ENCODE peak calls at places on chromosomes 11 and 22, in eight cellular contexts. W is transverse colon, T is PC-9, F is tibial nerve, Z is thoracic aorta, X is left ventricle myocardium inferior, L is fibroblast of lung, B is endodermal cell. J is an unnamed sample. For H3K4me1, the result is how much of the 10 kb centered on the place peaks cover.

GRCh38 chr11:134033696-134034491 is 35.0 kb upstream of the JAM3 start:
- DNase-seq in F (peak), B (peak), Z (peak), T (no peak), L (peak), W (peak), X (peak), J (peak)

GRCh38 chr11:47171057-47171838 is 5.4 kb downstream of the ARFGAP2 start:
- DNase-seq in X (no peak), L (no peak), Z (no peak), W (no peak), T (no peak), F (no peak), B (no peak), J (no peak)

GRCh38 chr11:134388590-134388989 is 23.5 kb downstream of the B3GAT1 start:
- DNase-seq in Z (no peak), B (no peak), W (no peak), X (no peak), L (no peak), T (no peak), F (no peak), J (no peak)

GRCh38 chr11:88179966-88180629 is 4.9 kb upstream of the RAB38 start:
- DNase-seq in W (no peak), B (no peak), L (peak), F (no peak), Z (no peak), T (no peak), X (no peak), J (no peak)

GRCh38 chr22:19143967-19144400 is 467 bp downstream of the ESS2 start:
- DNase-seq in Z (no peak), X (no peak), L (peak), F (no peak), W (no peak), B (no peak), T (no peak), J (no peak)

GRCh38 chr11:116990061-116990473 is 108.2 kb downstream of the SIK3 start:
- DNase-seq in X (no peak), F (no peak), T (no peak), Z (no peak), W (no peak), B (no peak), L (peak), J (peak)

GRCh38 chr11:83021780-83022125 is 49.9 kb downstream of the RAB30 start:
- DNase-seq in W (no peak), T (no peak), B (no peak), F (no peak), X (no peak), Z (no peak), L (no peak), J (no peak)

GRCh38 chr11:47355283-47356128 is 3.0 kb upstream of the MYBPC3 start:
- DNase-seq in F (peak), Z (peak), W (peak), L (peak), B (peak), X (peak), T (peak), J (peak)

GRCh38 chr22:44638966-44639739 is 62.9 kb upstream of the PRR5 start:
- DNase-seq in B (no peak), W (no peak), T (no peak), X (no peak), F (no peak), L (no peak), Z (no peak), J (no peak)

GRCh38 chr11:70099578-70100282 is 21.6 kb downstream of the ANO1 start:
- DNase-seq in F (no peak), X (no peak), T (no peak), Z (no peak), W (no peak), L (peak), B (no peak), J (no peak)

GRCh38 chr11:63765688-63766241 is 2.8 kb downstream of the ZFTA start:
- DNase-seq in F (no peak), B (no peak), T (no peak), X (no peak), W (peak), Z (no peak), L (no peak), J (no peak)

GRCh38 chr22:36352775-36353507 is 34.8 kb downstream of the MYH9 start:
- DNase-seq in F (peak), Z (peak), L (peak), T (no peak), X (peak), B (no peak), W (no peak), J (no peak)

GRCh38 chr11:111846063-111846462 is 25.3 kb downstream of the ALG9 start:
- DNase-seq in Z (no peak), W (no peak), L (peak), B (no peak), X (no peak), T (peak), F (no peak), J (no peak)

GRCh38 chr22:38947321-38948112 is 9.9 kb upstream of the APOBEC3A start:
- DNase-seq in Z (no peak), X (no peak), B (no peak), F (no peak), L (no peak), T (no peak), W (peak), J (no peak)

GRCh38 chr22:38949889-38950405 is 7.5 kb upstream of the APOBEC3A start:
- DNase-seq in L (no peak), F (no peak), X (no peak), T (no peak), Z (no peak), B (peak), W (no peak), J (no peak)

GRCh38 chr22:38950527-38951111 is 6.8 kb upstream of the APOBEC3A start:
- DNase-seq in T (no peak), W (no peak), F (no peak), B (no peak), X (no peak), L (no peak), Z (no peak), J (no peak)

GRCh38 chr22:38946771-38947170 is 10.6 kb upstream of the APOBEC3A start:
- DNase-seq in F (no peak), Z (no peak), W (no peak), L (no peak), X (no peak), T (no peak), B (no peak), J (no peak)

GRCh38 chr22:38948181-38948940 is 9.0 kb upstream of the APOBEC3A start:
- DNase-seq in X (no peak), B (peak), W (peak), F (no peak), L (no peak), Z (no peak), T (no peak), J (no peak)
- H3K4me1 ChIP-seq in X (under half), B (under half), W (under half), F (under half), L (under half), Z (under half), T (under half), J (under half)

GRCh38 chr11:76379811-76380160 is 1.1 kb downstream of the THAP12 start:
- DNase-seq in B (no peak), L (no peak), F (no peak), T (no peak), W (no peak), X (no peak), Z (no peak), J (no peak)

GRCh38 chr11:76380977-76381719 is at the start of the genes GVQW3 and THAP12:
- DNase-seq in T (peak), Z (peak), X (peak), W (peak), F (peak), B (peak), L (peak), J (peak)

GRCh38 chr11:76376746-76377558 is 4.0 kb downstream of the THAP12 start:
- DNase-seq in X (no peak), T (no peak), F (no peak), Z (no peak), B (no peak), W (no peak), L (no peak), J (no peak)

GRCh38 chr11:76382209-76382608 is 1.1 kb downstream of the GVQW3 start:
- DNase-seq in Z (no peak), X (no peak), B (no peak), T (no peak), F (no peak), W (no peak), L (no peak), J (no peak)

DNA sequence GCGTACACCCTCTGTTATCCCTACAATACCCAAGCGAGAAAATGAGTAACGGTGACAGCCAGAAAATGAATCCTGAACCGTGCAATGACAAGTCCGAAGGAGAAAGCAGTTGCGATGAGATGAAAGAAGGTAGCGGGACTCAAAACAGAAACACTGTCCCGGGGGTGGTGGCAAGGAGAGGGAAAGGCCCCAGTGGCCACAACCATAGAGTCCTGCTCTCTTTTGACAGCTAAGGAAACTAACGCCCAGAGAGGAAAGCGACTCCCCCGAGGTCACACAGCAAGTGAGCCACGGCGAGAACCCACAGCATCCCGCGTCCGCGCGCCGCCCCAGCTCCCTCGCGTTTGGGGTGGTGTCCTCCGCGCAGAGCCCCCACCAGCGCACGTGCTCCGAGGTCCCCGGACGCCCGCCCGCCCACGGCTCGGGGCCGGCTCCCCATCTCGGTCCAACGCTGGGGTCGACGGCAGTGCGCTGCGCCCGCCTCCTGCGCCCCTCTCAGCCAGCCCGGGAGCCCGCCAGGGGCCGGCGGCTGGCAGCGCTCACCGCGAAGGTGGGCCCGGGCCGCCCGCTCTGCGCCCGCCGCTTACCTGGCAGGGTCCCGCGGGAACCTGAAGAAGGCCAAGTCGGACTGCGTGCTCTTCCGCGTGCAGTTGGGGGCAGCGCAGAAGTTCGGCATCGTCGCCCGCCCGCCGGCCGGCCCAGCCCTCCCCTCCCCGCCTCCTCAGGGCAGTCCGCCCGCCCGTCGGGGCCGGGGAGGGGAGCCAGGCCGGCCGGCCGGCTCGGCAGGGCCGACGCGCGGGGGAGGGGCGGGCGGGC is 563 bp downstream of the THAP12 start:
- DNase-seq in L (peak), B (peak), F (no peak), Z (no peak), W (peak), X (no peak), T (no peak), J (no peak)
- TF ChIP-seq CTCF in L (no peak), B (no peak), F (no peak), Z (no peak), W (no peak), X (no peak), T (no peak), J (no peak)

GRCh38 chr22:29917052-29917902 is 34.3 kb downstream of the MTMR3 start:
- DNase-seq in T (no peak), X (no peak), W (no peak), Z (no peak), F (no peak), L (peak), B (no peak), J (no peak)
- H3K4me3 ChIP-seq in T (no peak), X (no peak), W (no peak), Z (no peak), F (no peak), L (no peak), B (no peak), J (no peak)

GRCh38 chr22:45999379-45999971 is 22.5 kb upstream of the WNT7B start:
- DNase-seq in X (peak), T (no peak), Z (no peak), B (no peak), W (no peak), L (no peak), F (no peak), J (no peak)
- H3K4me1 ChIP-seq in X (half or more), T (under half), Z (half or more), B (under half), W (under half), L (under half), F (under half), J (under half)

DNA sequence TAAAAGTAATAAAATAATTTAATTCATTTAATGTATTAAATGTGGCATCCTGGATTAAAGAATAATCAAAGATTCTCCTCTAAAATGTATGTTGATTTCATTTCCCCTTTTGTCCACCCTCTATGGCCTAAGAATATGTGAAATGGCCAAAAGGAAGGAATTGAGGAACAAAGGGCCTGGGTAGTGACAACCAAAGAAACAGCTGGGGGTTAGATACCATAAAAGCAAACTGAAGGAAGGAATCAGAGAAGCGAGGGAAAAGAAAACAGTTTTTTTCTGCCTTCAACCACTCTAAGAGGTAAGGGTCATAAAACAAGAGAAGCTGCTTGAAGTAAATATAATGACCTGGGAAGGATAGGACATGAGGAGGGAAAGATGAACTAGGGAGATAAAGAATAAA is 139.3 kb downstream of the FAM76B start:
- DNase-seq in B (no peak), T (no peak), W (no peak), L (no peak), X (no peak), F (no peak), Z (no peak), J (no peak)
- TF ChIP-seq CTCF in B (no peak), T (no peak), W (no peak), L (no peak), X (no peak), F (no peak), Z (no peak), J (no peak)

GRCh38 chr11:57679396-57679795 is 11.5 kb downstream of the ZDHHC5 start:
- DNase-seq in L (no peak), W (no peak), F (no peak), B (no peak), X (no peak), Z (no peak), T (peak), J (no peak)
- H3K4me3 ChIP-seq in L (no peak), W (no peak), F (no peak), B (no peak), X (no peak), Z (no peak), T (no peak), J (no peak)

DNA sequence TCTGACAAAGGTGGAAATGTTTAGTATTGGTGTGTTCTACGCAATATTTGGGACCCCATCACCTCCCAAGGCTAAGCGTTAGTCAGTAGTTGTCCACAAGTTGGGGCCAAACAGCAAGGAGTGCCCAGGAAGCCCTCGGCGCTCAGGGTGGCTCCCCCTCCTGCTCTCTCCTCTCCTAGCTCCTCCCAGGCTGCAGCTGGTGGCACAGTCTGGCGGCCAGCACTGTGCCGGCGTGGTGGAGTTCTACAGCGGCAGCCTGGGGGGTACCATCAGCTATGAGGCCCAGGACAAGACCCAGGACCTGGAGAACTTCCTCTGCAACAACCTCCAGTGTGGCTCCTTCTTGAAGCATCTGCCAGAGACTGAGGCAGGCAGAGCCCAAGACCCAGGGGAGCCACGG is 16.8 kb downstream of the CD5 start:
- DNase-seq in W (no peak), Z (no peak), L (no peak), F (no peak), B (no peak), X (no peak), T (no peak), J (no peak)
- H3K4me1 ChIP-seq in W (under half), Z (under half), L (under half), F (under half), B (under half), X (under half), T (under half), J (under half)